ENCODE peak calls at places on chromosome 14, in five cellular contexts. N is stimulated activated effector memory CD8-positive, alpha-beta T cell treated with anti-CD3 and anti-CD28 coated beads, Interleukin-12 subunit alpha, Interleukin-12 subunit beta, amount 100 ng/mL, for 72 hours; I is stimulated activated CD4-positive, alpha-beta T cell treated with anti-CD3 and anti-CD28 coated beads, TNF-alpha, amount 100 ng/mL, for 1 hour; R is substantia nigra; W is mesenchymal stem cell. C is an unnamed sample.
A peak's percentile ranks its signal among the peaks of the same experiment; 100 is the strongest.

GRCh38 chr14:38302966-38303365 is 47.1 kb upstream of the CLEC14A start:
- DNase-seq in N (no peak), I (no peak), R (no peak), W (no peak), C (no peak)

GRCh38 chr14:79573486-79573885 is 637.8 kb downstream of the DIO2 start:
- DNase-seq in N (no peak), I (no peak), R (no peak), W (peak; percentile 86), C (no peak)

GRCh38 chr14:98293527-98293926 is 978.5 kb downstream of the BCL11B start:
- DNase-seq in N (no peak), I (no peak), R (no peak), W (no peak), C (no peak)

GRCh38 chr14:79294506-79294905 is 916.8 kb downstream of the DIO2 start:
- DNase-seq in N (no peak), I (no peak), R (no peak), W (no peak), C (no peak)

GRCh38 chr14:100872641-100873071 is 30.9 kb downstream of the RTL1 start:
- DNase-seq in N (no peak), I (no peak), R (no peak), W (no peak), C (no peak)

GRCh38 chr14:99815696-99816095 is 22.5 kb downstream of the EML1 start:
- DNase-seq in N (no peak), I (no peak), R (no peak), W (no peak), C (no peak)

GRCh38 chr14:35257809-35258208 is 34.4 kb upstream of the PSMA6 start:
- DNase-seq in N (no peak), I (no peak), R (no peak), W (no peak), C (no peak)

GRCh38 chr14:58635041-58635440 is 2.7 kb upstream of the DACT1 start:
- DNase-seq in N (no peak), I (no peak), R (no peak), W (no peak), C (no peak)

GRCh38 chr14:33737446-33737845 is 213.4 kb downstream of the EGLN3 start:
- DNase-seq in N (no peak), I (no peak), R (no peak), W (peak; percentile 76), C (no peak)

GRCh38 chr14:74647061-74647833 is 35.2 kb upstream of the LTBP2 start:
- DNase-seq in N (no peak), I (no peak), R (no peak), W (no peak), C (no peak)

GRCh38 chr14:101839236-101839635 is 77.7 kb downstream of the PPP2R5C start:
- DNase-seq in N (no peak), I (no peak), R (no peak), W (no peak), C (no peak)

GRCh38 chr14:91103116-91103515 is 10.8 kb upstream of the DGLUCY start:
- DNase-seq in N (no peak), I (no peak), R (no peak), W (no peak), C (no peak)

GRCh38 chr14:53608369-53608768 is 348.3 kb downstream of the BMP4 start:
- DNase-seq in N (no peak), I (no peak), R (no peak), W (no peak), C (no peak)

GRCh38 chr14:101862711-101863110 is 101.2 kb downstream of the PPP2R5C start:
- DNase-seq in N (no peak), I (no peak), R (no peak), W (no peak), C (no peak)

GRCh38 chr14:89855961-89856360 is 98.6 kb downstream of the EFCAB11 start:
- DNase-seq in N (no peak), I (no peak), R (no peak), W (peak; percentile 59), C (no peak)

GRCh38 chr14:73753043-73753886 is 39.1 kb upstream of the PNMA1 start:
- DNase-seq in N (no peak), I (no peak), R (no peak), W (peak; percentile 66), C (no peak)

C was measured in activated CD4-positive, CD25-positive, alpha-beta regulatory T cell treated with anti-CD3 and anti-CD28 coated beads, Interleukin-2, amount 50 U/mL, for 16 hours.